ENCODE peak calls at places on chromosomes 5 and 9, in four cellular contexts. One of them, this sample, is unnamed.

GRCh38 chr5:132446621-132447020 is 44.0 kb downstream of the IRF1 start:
- DNase-seq in PC-9: peak; percentile 62
- DNase-seq in stimulated activated CD8-positive, alpha-beta memory T cell treated with anti-CD3 and anti-CD28 coated beads, Interleukin-15, amount 100 ng/mL, for 1 hour: no peak
- DNase-seq in KBM-7: no peak
- DNase-seq in this sample: no peak

GRCh38 chr5:136058031-136058971 is 29.5 kb downstream of the TGFBI start:
- DNase-seq in PC-9: no peak
- DNase-seq in stimulated activated CD8-positive, alpha-beta memory T cell treated with anti-CD3 and anti-CD28 coated beads, Interleukin-15, amount 100 ng/mL, for 1 hour: no peak
- DNase-seq in KBM-7: no peak
- DNase-seq in this sample: no peak

GRCh38 chr5:152529456-152529855 is 124.4 kb upstream of the NMUR2 start:
- DNase-seq in PC-9: no peak
- DNase-seq in stimulated activated CD8-positive, alpha-beta memory T cell treated with anti-CD3 and anti-CD28 coated beads, Interleukin-15, amount 100 ng/mL, for 1 hour: no peak
- DNase-seq in KBM-7: no peak
- DNase-seq in this sample: no peak

GRCh38 chr5:65982635-65983034 is 56.3 kb downstream of the ERBIN start:
- DNase-seq in stimulated activated CD8-positive, alpha-beta memory T cell treated with anti-CD3 and anti-CD28 coated beads, Interleukin-15, amount 100 ng/mL, for 1 hour: no peak
- DNase-seq in PC-9: no peak
- DNase-seq in KBM-7: no peak
- DNase-seq in this sample: no peak

GRCh38 chr5:137220523-137220927 is 278.6 kb downstream of the SPOCK1 start:
- DNase-seq in stimulated activated CD8-positive, alpha-beta memory T cell treated with anti-CD3 and anti-CD28 coated beads, Interleukin-15, amount 100 ng/mL, for 1 hour: no peak
- DNase-seq in KBM-7: peak; percentile 12
- DNase-seq in PC-9: peak; percentile 35
- DNase-seq in this sample: no peak

GRCh38 chr5:141737485-141737884 is 55.5 kb upstream of the ARAP3 start:
- DNase-seq in KBM-7: no peak
- DNase-seq in PC-9: no peak
- DNase-seq in stimulated activated CD8-positive, alpha-beta memory T cell treated with anti-CD3 and anti-CD28 coated beads, Interleukin-15, amount 100 ng/mL, for 1 hour: no peak
- DNase-seq in this sample: no peak

GRCh38 chr5:172640139-172640538 is 924 bp upstream of the NEURL1B start:
- DNase-seq in stimulated activated CD8-positive, alpha-beta memory T cell treated with anti-CD3 and anti-CD28 coated beads, Interleukin-15, amount 100 ng/mL, for 1 hour: no peak
- DNase-seq in PC-9: no peak
- DNase-seq in KBM-7: no peak
- DNase-seq in this sample: no peak

GRCh38 chr5:141771031-141771430 is 89.0 kb upstream of the ARAP3 start:
- DNase-seq in KBM-7: no peak
- DNase-seq in PC-9: no peak
- DNase-seq in stimulated activated CD8-positive, alpha-beta memory T cell treated with anti-CD3 and anti-CD28 coated beads, Interleukin-15, amount 100 ng/mL, for 1 hour: no peak
- DNase-seq in this sample: no peak

GRCh38 chr9:136587145-136587943 is 41.5 kb upstream of the NOTCH1 start:
- DNase-seq in PC-9: no peak
- DNase-seq in KBM-7: peak; percentile 95
- DNase-seq in stimulated activated CD8-positive, alpha-beta memory T cell treated with anti-CD3 and anti-CD28 coated beads, Interleukin-15, amount 100 ng/mL, for 1 hour: no peak
- DNase-seq in this sample: no peak

GRCh38 chr9:127129718-127130085 is 7.3 kb upstream of the ANGPTL2 start:
- DNase-seq in PC-9: no peak
- DNase-seq in stimulated activated CD8-positive, alpha-beta memory T cell treated with anti-CD3 and anti-CD28 coated beads, Interleukin-15, amount 100 ng/mL, for 1 hour: no peak
- DNase-seq in KBM-7: no peak
- DNase-seq in this sample: no peak

GRCh38 chr5:114325552-114325951 is 36.3 kb upstream of the KCNN2 start:
- DNase-seq in PC-9: no peak
- DNase-seq in KBM-7: no peak
- DNase-seq in stimulated activated CD8-positive, alpha-beta memory T cell treated with anti-CD3 and anti-CD28 coated beads, Interleukin-15, amount 100 ng/mL, for 1 hour: no peak
- DNase-seq in this sample: no peak

GRCh38 chr9:98099346-98099745 is 19.7 kb downstream of the TRIM14 start:
- DNase-seq in stimulated activated CD8-positive, alpha-beta memory T cell treated with anti-CD3 and anti-CD28 coated beads, Interleukin-15, amount 100 ng/mL, for 1 hour: no peak
- DNase-seq in KBM-7: no peak
- DNase-seq in PC-9: no peak
- DNase-seq in this sample: no peak

GRCh38 chr9:130323051-130323757 is 57.6 kb downstream of the HMCN2 start:
- DNase-seq in PC-9: no peak
- DNase-seq in stimulated activated CD8-positive, alpha-beta memory T cell treated with anti-CD3 and anti-CD28 coated beads, Interleukin-15, amount 100 ng/mL, for 1 hour: no peak
- DNase-seq in KBM-7: no peak
- DNase-seq in this sample: no peak

GRCh38 chr5:157603333-157604190 is 28.0 kb upstream of the ADAM19 start:
- DNase-seq in KBM-7: peak; percentile 11
- DNase-seq in stimulated activated CD8-positive, alpha-beta memory T cell treated with anti-CD3 and anti-CD28 coated beads, Interleukin-15, amount 100 ng/mL, for 1 hour: peak; percentile 32
- DNase-seq in PC-9: peak; percentile 29
- DNase-seq in this sample: peak; percentile 22

GRCh38 chr5:1557114-1557873 is 33.5 kb upstream of the LPCAT1 start:
- DNase-seq in stimulated activated CD8-positive, alpha-beta memory T cell treated with anti-CD3 and anti-CD28 coated beads, Interleukin-15, amount 100 ng/mL, for 1 hour: no peak
- DNase-seq in KBM-7: no peak
- DNase-seq in PC-9: peak; percentile 43
- DNase-seq in this sample: no peak

GRCh38 chr5:112968411-112969106 is 8.0 kb upstream of the DCP2 start:
- DNase-seq in PC-9: no peak
- DNase-seq in KBM-7: no peak
- DNase-seq in stimulated activated CD8-positive, alpha-beta memory T cell treated with anti-CD3 and anti-CD28 coated beads, Interleukin-15, amount 100 ng/mL, for 1 hour: no peak
- DNase-seq in this sample: no peak

GRCh38 chr5:14298126-14298847 is 155.1 kb downstream of the TRIO start:
- DNase-seq in KBM-7: no peak
- DNase-seq in PC-9: no peak
- DNase-seq in stimulated activated CD8-positive, alpha-beta memory T cell treated with anti-CD3 and anti-CD28 coated beads, Interleukin-15, amount 100 ng/mL, for 1 hour: no peak
- DNase-seq in this sample: no peak

GRCh38 chr9:90842378-90842777 is 40.8 kb downstream of the SYK start:
- DNase-seq in PC-9: no peak
- DNase-seq in stimulated activated CD8-positive, alpha-beta memory T cell treated with anti-CD3 and anti-CD28 coated beads, Interleukin-15, amount 100 ng/mL, for 1 hour: no peak
- DNase-seq in KBM-7: no peak
- DNase-seq in this sample: no peak

GRCh38 chr5:58294598-58295298 is 165.1 kb downstream of the PLK2 start:
- DNase-seq in PC-9: no peak
- DNase-seq in stimulated activated CD8-positive, alpha-beta memory T cell treated with anti-CD3 and anti-CD28 coated beads, Interleukin-15, amount 100 ng/mL, for 1 hour: no peak
- DNase-seq in KBM-7: no peak
- DNase-seq in this sample: no peak

GRCh38 chr5:180645609-180646204 is 3.7 kb downstream of the FLT4 start:
- DNase-seq in KBM-7: no peak
- DNase-seq in PC-9: no peak
- DNase-seq in stimulated activated CD8-positive, alpha-beta memory T cell treated with anti-CD3 and anti-CD28 coated beads, Interleukin-15, amount 100 ng/mL, for 1 hour: no peak
- DNase-seq in this sample: no peak

GRCh38 chr9:12935714-12936113 is 160.9 kb downstream of the LURAP1L start:
- DNase-seq in PC-9: no peak
- DNase-seq in KBM-7: no peak
- DNase-seq in stimulated activated CD8-positive, alpha-beta memory T cell treated with anti-CD3 and anti-CD28 coated beads, Interleukin-15, amount 100 ng/mL, for 1 hour: no peak
- DNase-seq in this sample: no peak

GRCh38 chr9:79489241-79490000 is 82.3 kb upstream of the TLE4 start:
- DNase-seq in stimulated activated CD8-positive, alpha-beta memory T cell treated with anti-CD3 and anti-CD28 coated beads, Interleukin-15, amount 100 ng/mL, for 1 hour: no peak
- DNase-seq in PC-9: no peak
- DNase-seq in KBM-7: peak; percentile 1
- DNase-seq in this sample: no peak

GRCh38 chr5:147578228-147579024 is 68.6 kb upstream of the DPYSL3 start:
- DNase-seq in KBM-7: peak; percentile 29
- DNase-seq in stimulated activated CD8-positive, alpha-beta memory T cell treated with anti-CD3 and anti-CD28 coated beads, Interleukin-15, amount 100 ng/mL, for 1 hour: no peak
- DNase-seq in PC-9: no peak
- DNase-seq in this sample: no peak

GRCh38 chr5:6434737-6435136 is 13.9 kb upstream of the UBE2QL1 start:
- DNase-seq in KBM-7: no peak
- DNase-seq in stimulated activated CD8-positive, alpha-beta memory T cell treated with anti-CD3 and anti-CD28 coated beads, Interleukin-15, amount 100 ng/mL, for 1 hour: no peak
- DNase-seq in PC-9: no peak
- DNase-seq in this sample: no peak

GRCh38 chr5:147455321-147455720 is 54.5 kb downstream of the DPYSL3 start:
- DNase-seq in PC-9: no peak
- DNase-seq in KBM-7: no peak
- DNase-seq in stimulated activated CD8-positive, alpha-beta memory T cell treated with anti-CD3 and anti-CD28 coated beads, Interleukin-15, amount 100 ng/mL, for 1 hour: no peak
- DNase-seq in this sample: no peak

This sample was measured in central memory CD8-positive, alpha-beta T cell.